ENCODE peak calls at places on chromosomes 7 and 10, in six cellular contexts. G, I, F, B, S and P are unnamed samples.

GRCh38 chr10:28449382-28449781 is 83.5 kb upstream of the WAC start:
- DNase-seq in B (no peak), S (no peak), I (no peak), G (no peak), F (no peak), P (no peak)

GRCh38 chr10:75202321-75203096 is 8.1 kb upstream of the VDAC2 start:
- DNase-seq in S (peak; percentile 74), F (no peak), G (no peak), I (no peak), B (no peak), P (no peak)

GRCh38 chr10:103166527-103166926 is 26.5 kb downstream of the NT5C2 start:
- DNase-seq in B (no peak), I (no peak), G (no peak), F (no peak), S (no peak), P (no peak)

GRCh38 chr7:133300811-133301210 is 47.9 kb downstream of the EXOC4 start:
- DNase-seq in S (no peak), I (no peak), B (no peak), F (no peak), G (no peak), P (no peak)

GRCh38 chr10:95793401-95794045 is 37.6 kb downstream of the ENTPD1 start:
- DNase-seq in F (no peak), G (no peak), S (no peak), B (no peak), I (no peak), P (no peak)

GRCh38 chr7:150450491-150450992 is at the start of gene GIMAP8:
- DNase-seq in S (no peak), B (no peak), I (no peak), F (no peak), G (peak; percentile 46), P (no peak)

GRCh38 chr7:1210321-1210978 is 22.2 kb upstream of the UNCX start:
- DNase-seq in S (no peak), I (no peak), B (peak; percentile 14), F (no peak), G (no peak), P (no peak)

GRCh38 chr7:40310213-40310612 is 175.4 kb downstream of the SUGCT start:
- DNase-seq in B (no peak), S (peak; percentile 45), G (no peak), I (no peak), F (no peak), P (peak; percentile 66)

GRCh38 chr10:18157909-18158308 is 17.7 kb downstream of the CACNB2 start:
- DNase-seq in F (no peak), G (no peak), I (no peak), B (no peak), S (peak; percentile 49), P (peak; percentile 28)

GRCh38 chr7:123716877-123717276 is 31.9 kb downstream of the WASL start:
- DNase-seq in S (peak; percentile 22), B (no peak), F (no peak), I (no peak), G (no peak), P (no peak)

GRCh38 chr7:5699951-5700384 is 81.5 kb downstream of the RNF216 start:
- DNase-seq in G (peak; percentile 64), B (no peak), F (no peak), S (no peak), I (no peak), P (peak; percentile 32)

GRCh38 chr7:33581239-33581638 is 324.1 kb upstream of the BMPER start:
- DNase-seq in B (no peak), I (no peak), S (peak; percentile 15), G (no peak), F (no peak), P (no peak)

GRCh38 chr10:44172883-44173557 is 211.9 kb downstream of the CXCL12 start:
- DNase-seq in I (no peak), B (no peak), F (no peak), S (no peak), G (no peak), P (peak; percentile 12)

GRCh38 chr10:62853710-62854109 is 37.5 kb upstream of the EGR2 start:
- DNase-seq in S (no peak), I (no peak), G (no peak), B (no peak), F (no peak), P (no peak)

GRCh38 chr10:1954339-1954738 is 217.0 kb upstream of the ADARB2 start:
- DNase-seq in F (no peak), I (no peak), S (no peak), G (no peak), B (no peak), P (no peak)

GRCh38 chr7:48084727-48085432 is 4.2 kb upstream of the UPP1 start:
- DNase-seq in S (peak; percentile 93), G (peak; percentile 51), F (no peak), I (no peak), B (no peak), P (peak; percentile 99)

GRCh38 chr7:16630654-16631053 is 14.9 kb downstream of the ANKMY2 start:
- DNase-seq in F (no peak), I (no peak), S (no peak), B (no peak), G (no peak), P (no peak)

GRCh38 chr7:79506481-79506880 is 53.0 kb upstream of the MAGI2 start:
- DNase-seq in F (no peak), S (no peak), I (no peak), B (no peak), G (no peak), P (peak; percentile 68)

GRCh38 chr7:1910081-1910685 is 240.1 kb downstream of the ELFN1 start:
- DNase-seq in B (no peak), S (no peak), I (no peak), G (no peak), F (no peak), P (no peak)

GRCh38 chr7:44757739-44758138 is 9.1 kb downstream of the ZMIZ2 start:
- DNase-seq in B (no peak), F (no peak), S (no peak), G (no peak), I (no peak), P (no peak)

GRCh38 chr7:97801108-97801507 is 69.2 kb downstream of the TAC1 start:
- DNase-seq in F (no peak), G (no peak), I (no peak), S (no peak), B (no peak), P (no peak)

GRCh38 chr7:1647961-1648631 is 22.0 kb upstream of the ELFN1 start:
- DNase-seq in F (no peak), G (no peak), S (no peak), I (no peak), B (no peak), P (no peak)

GRCh38 chr7:36390199-36391090 is 783 bp downstream of the ANLN start:
- DNase-seq in G (peak; percentile 20), I (peak; percentile 71), B (peak; percentile 47), S (peak; percentile 96), F (peak; percentile 72), P (peak; percentile 84)

GRCh38 chr7:2786607-2787116 is 57.4 kb downstream of the GNA12 start:
- DNase-seq in I (no peak), B (no peak), S (no peak), G (no peak), F (no peak), P (no peak)